ENCODE peak calls at places on chromosomes 7 and 10, in seven cellular contexts. F, Y, W, C, X, A and V are unnamed samples.

GRCh38 chr10:110852255-110852896 is 19.4 kb upstream of the PDCD4 start:
- DNase-seq in F (no peak), Y (no peak), W (peak), C (peak), X (no peak), A (no peak), V (peak)

GRCh38 chr7:143407296-143408246 is 1.1 kb downstream of the EPHA1 start:
- DNase-seq in F (no peak), Y (no peak), W (no peak), C (no peak), X (no peak), A (peak), V (peak)

GRCh38 chr7:2041496-2042367 is 191.0 kb downstream of the MAD1L1 start:
- DNase-seq in F (no peak), Y (no peak), W (no peak), C (no peak), X (no peak), A (no peak), V (no peak)

GRCh38 chr7:137757146-137757925 is 89.4 kb downstream of the DGKI start:
- DNase-seq in F (no peak), Y (no peak), W (no peak), C (no peak), X (no peak), A (no peak), V (peak)

GRCh38 chr7:18978108-18978495 is 139.3 kb downstream of the TWIST1 start:
- DNase-seq in F (no peak), Y (no peak), W (no peak), C (no peak), X (no peak), A (no peak), V (peak)

GRCh38 chr10:49628599-49628998 is 14.8 kb downstream of the CHAT start:
- DNase-seq in F (no peak), Y (no peak), W (no peak), C (no peak), X (no peak), A (no peak), V (no peak)

GRCh38 chr7:105131033-105131656 is 117.1 kb downstream of the KMT2E start:
- DNase-seq in F (no peak), Y (no peak), W (no peak), C (no peak), X (no peak), A (no peak), V (peak)

GRCh38 chr7:32154797-32155196 is 84.6 kb upstream of the PDE1C start:
- DNase-seq in F (no peak), Y (no peak), W (no peak), C (no peak), X (no peak), A (no peak), V (no peak)

GRCh38 chr10:131250454-131251145 is 60.9 kb downstream of the TCERG1L start:
- DNase-seq in F (no peak), Y (no peak), W (no peak), C (no peak), X (no peak), A (no peak), V (no peak)

GRCh38 chr7:104275900-104276299 is 52.5 kb upstream of the LHFPL3 start:
- DNase-seq in F (no peak), Y (no peak), W (peak), C (no peak), X (no peak), A (no peak), V (no peak)

GRCh38 chr10:77702166-77702565 is 64.6 kb upstream of the KCNMA1 start:
- DNase-seq in F (no peak), Y (no peak), W (no peak), C (no peak), X (no peak), A (no peak), V (no peak)

GRCh38 chr10:102611514-102612095 is 32.7 kb upstream of the TRIM8 start:
- DNase-seq in F (no peak), Y (no peak), W (no peak), C (no peak), X (no peak), A (no peak), V (peak)

GRCh38 chr7:139757968-139758367 is 19.8 kb downstream of the HIPK2 start:
- DNase-seq in F (no peak), Y (no peak), W (peak), C (no peak), X (no peak), A (no peak), V (no peak)

GRCh38 chr10:99920901-99921300 is 88.8 kb downstream of the DNMBP start:
- DNase-seq in F (no peak), Y (no peak), W (no peak), C (no peak), X (no peak), A (no peak), V (no peak)

GRCh38 chr10:77377034-77377433 is 260.6 kb downstream of the KCNMA1 start:
- DNase-seq in F (no peak), Y (no peak), W (no peak), C (no peak), X (no peak), A (no peak), V (no peak)

GRCh38 chr7:27633062-27633461 is 29.6 kb downstream of the HIBADH start:
- DNase-seq in F (no peak), Y (no peak), W (no peak), C (no peak), X (no peak), A (no peak), V (no peak)

GRCh38 chr10:63414481-63415260 is 51.1 kb downstream of the JMJD1C start:
- DNase-seq in F (no peak), Y (no peak), W (no peak), C (no peak), X (no peak), A (no peak), V (no peak)

GRCh38 chr7:102426268-102427031 is 6.9 kb upstream of the ORAI2 start:
- DNase-seq in F (peak), Y (no peak), W (no peak), C (no peak), X (peak), A (peak), V (no peak)

GRCh38 chr10:69505636-69506318 is 54.5 kb downstream of the TSPAN15 start:
- DNase-seq in F (no peak), Y (no peak), W (no peak), C (no peak), X (no peak), A (no peak), V (no peak)

GRCh38 chr7:32533313-32534024 is 38.2 kb downstream of the AVL9 start:
- DNase-seq in F (no peak), Y (no peak), W (no peak), C (no peak), X (no peak), A (no peak), V (no peak)

GRCh38 chr10:17282311-17282710 is 54.3 kb downstream of the VIM start:
- DNase-seq in F (no peak), Y (no peak), W (no peak), C (no peak), X (no peak), A (no peak), V (no peak)

GRCh38 chr7:29237483-29237882 is 42.9 kb downstream of the CHN2 start:
- DNase-seq in F (no peak), Y (no peak), W (peak), C (no peak), X (no peak), A (no peak), V (no peak)

GRCh38 chr7:31997423-31997822 is 72.8 kb downstream of the PDE1C start:
- DNase-seq in F (no peak), Y (no peak), W (no peak), C (no peak), X (no peak), A (no peak), V (no peak)

GRCh38 chr7:109282726-109283125 is 713.1 kb downstream of the DNAJB9 start:
- DNase-seq in F (no peak), Y (no peak), W (no peak), C (no peak), X (no peak), A (no peak), V (no peak)

GRCh38 chr10:80498833-80499671 is 38.6 kb upstream of the SH2D4B start:
- DNase-seq in F (peak), Y (no peak), W (peak), C (no peak), X (peak), A (peak), V (peak)